ENCODE peak calls at places on chromosome 17, in ten cellular contexts. Q, D, K, H, Z, J, X, B, I and L are unnamed samples.

GRCh38 chr17:81427446-81428120 is 32.3 kb downstream of the BAHCC1 start:
- DNase-seq in Q (no peak), D (no peak), K (no peak), H (no peak), Z (no peak), J (no peak), X (no peak), B (no peak), I (peak; percentile 58), L (no peak)

GRCh38 chr17:49698005-49698404 is 9.8 kb downstream of the SLC35B1 start:
- DNase-seq in Q (no peak), D (no peak), K (no peak), H (no peak), Z (no peak), J (no peak), X (no peak), B (no peak), I (no peak), L (no peak)

GRCh38 chr17:54899721-54900456 is 763 bp upstream of the TOM1L1 start:
- DNase-seq in Q (no peak), D (no peak), K (no peak), H (no peak), Z (no peak), J (no peak), X (no peak), B (no peak), I (peak; percentile 58), L (no peak)

GRCh38 chr17:64420143-64420670 is 28.7 kb upstream of the MILR1 start:
- DNase-seq in Q (peak; percentile 75), D (peak; percentile 90), K (peak; percentile 15), H (peak; percentile 68), Z (no peak), J (peak; percentile 92), X (peak; percentile 87), B (peak; percentile 67), I (peak; percentile 74), L (peak; percentile 66)

GRCh38 chr17:28282596-28282995 is 36.4 kb upstream of the TMEM97 start:
- DNase-seq in Q (no peak), D (peak; percentile 95), K (peak; percentile 74), H (peak; percentile 91), Z (no peak), J (peak; percentile 92), X (no peak), B (peak; percentile 76), I (no peak), L (no peak)

GRCh38 chr17:42072323-42073187 is 22.2 kb upstream of the C17orf113 start:
- DNase-seq in Q (no peak), D (no peak), K (no peak), H (no peak), Z (no peak), J (no peak), X (peak; percentile 39), B (no peak), I (peak; percentile 79), L (no peak)

GRCh38 chr17:16328997-16329396 is 24.3 kb downstream of the CENPV start:
- DNase-seq in Q (no peak), D (peak; percentile 10), K (no peak), H (peak; percentile 11), Z (no peak), J (no peak), X (no peak), B (no peak), I (peak; percentile 8), L (no peak)

GRCh38 chr17:36608794-36609497 is 7.6 kb downstream of the MRM1 start:
- DNase-seq in Q (peak; percentile 78), D (peak; percentile 82), K (no peak), H (peak; percentile 70), Z (no peak), J (peak; percentile 87), X (peak; percentile 49), B (peak; percentile 29), I (peak; percentile 69), L (no peak)

GRCh38 chr17:8163978-8164814 is 1.4 kb upstream of the VAMP2 start:
- DNase-seq in Q (no peak), D (peak; percentile 83), K (no peak), H (no peak), Z (no peak), J (no peak), X (peak; percentile 62), B (no peak), I (no peak), L (peak; percentile 48)

GRCh38 chr17:44578947-44579346 is 21.7 kb downstream of the FZD2 start:
- DNase-seq in Q (no peak), D (no peak), K (no peak), H (no peak), Z (no peak), J (no peak), X (no peak), B (no peak), I (no peak), L (no peak)

GRCh38 chr17:55727920-55728319 is 5.3 kb upstream of the TMEM100 start:
- DNase-seq in Q (no peak), D (peak; percentile 57), K (no peak), H (peak; percentile 32), Z (no peak), J (peak; percentile 17), X (no peak), B (no peak), I (no peak), L (no peak)

DNA sequence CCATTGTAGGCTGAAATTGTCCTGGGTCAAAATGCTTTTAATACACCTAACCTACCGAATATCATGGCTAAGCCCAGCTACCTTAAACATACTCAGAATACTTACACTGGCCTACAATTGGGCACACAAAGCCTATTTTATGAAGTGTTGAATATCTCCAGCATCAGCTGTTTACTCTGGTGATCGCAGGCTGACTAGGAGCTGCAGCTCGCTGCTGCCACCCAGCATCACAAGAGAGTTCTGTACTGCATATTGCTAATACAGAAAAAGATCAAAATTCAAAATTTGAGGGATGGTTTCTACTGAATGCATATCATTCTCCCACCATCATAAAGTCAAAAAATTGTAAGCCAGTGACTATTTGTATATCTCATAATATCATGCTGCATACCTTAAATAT is 55.3 kb downstream of the ULK2 start:
- DNase-seq in Q (no peak), D (peak; percentile 10), K (no peak), H (no peak), Z (no peak), J (peak; percentile 56), X (peak; percentile 25), B (no peak), I (no peak), L (no peak)
- TF ChIP-seq CTCF in Q (peak; percentile 13), D (peak; percentile 20), K (peak; percentile 60), H (peak; percentile 40), Z (no peak), J (peak; percentile 69), X (peak; percentile 71), B (peak; percentile 46), I (peak; percentile 43), L (peak; percentile 10)

GRCh38 chr17:3667366-3668278 is 756 bp downstream of the TAX1BP3 start:
- DNase-seq in Q (peak; percentile 5), D (peak; percentile 83), K (peak; percentile 62), H (peak; percentile 84), Z (peak; percentile 94), J (peak; percentile 94), X (no peak), B (peak; percentile 83), I (peak; percentile 89), L (no peak)
- TF ChIP-seq CTCF in Q (no peak), D (no peak), K (peak; percentile 9), H (no peak), Z (no peak), J (no peak), X (no peak), B (no peak), I (no peak), L (no peak)

DNA sequence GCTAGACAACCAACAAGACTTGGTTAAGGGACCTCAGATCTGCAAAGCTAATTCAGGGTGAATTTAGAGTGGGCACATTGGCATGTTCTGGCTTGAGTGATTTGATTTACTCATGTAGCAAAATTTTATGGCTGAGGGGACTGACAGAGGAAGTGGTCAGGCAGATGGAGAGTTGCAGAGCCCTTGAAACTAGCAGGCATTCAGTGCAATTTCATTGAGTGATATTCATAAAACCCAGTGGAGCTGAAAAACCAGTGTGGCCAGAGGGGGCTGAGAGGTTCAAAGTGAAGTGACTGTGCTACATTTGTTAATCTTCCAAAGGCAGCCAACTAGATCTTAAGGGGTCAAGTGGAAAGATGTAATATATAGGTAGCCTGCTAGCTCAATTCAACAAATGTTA is 2.2 kb upstream of the TMEM94 start:
- DNase-seq in Q (no peak), D (no peak), K (no peak), H (peak; percentile 31), Z (no peak), J (no peak), X (peak; percentile 76), B (no peak), I (no peak), L (no peak)
- TF ChIP-seq CTCF in Q (no peak), D (no peak), K (no peak), H (no peak), Z (no peak), J (no peak), X (no peak), B (no peak), I (no peak), L (no peak)

DNA sequence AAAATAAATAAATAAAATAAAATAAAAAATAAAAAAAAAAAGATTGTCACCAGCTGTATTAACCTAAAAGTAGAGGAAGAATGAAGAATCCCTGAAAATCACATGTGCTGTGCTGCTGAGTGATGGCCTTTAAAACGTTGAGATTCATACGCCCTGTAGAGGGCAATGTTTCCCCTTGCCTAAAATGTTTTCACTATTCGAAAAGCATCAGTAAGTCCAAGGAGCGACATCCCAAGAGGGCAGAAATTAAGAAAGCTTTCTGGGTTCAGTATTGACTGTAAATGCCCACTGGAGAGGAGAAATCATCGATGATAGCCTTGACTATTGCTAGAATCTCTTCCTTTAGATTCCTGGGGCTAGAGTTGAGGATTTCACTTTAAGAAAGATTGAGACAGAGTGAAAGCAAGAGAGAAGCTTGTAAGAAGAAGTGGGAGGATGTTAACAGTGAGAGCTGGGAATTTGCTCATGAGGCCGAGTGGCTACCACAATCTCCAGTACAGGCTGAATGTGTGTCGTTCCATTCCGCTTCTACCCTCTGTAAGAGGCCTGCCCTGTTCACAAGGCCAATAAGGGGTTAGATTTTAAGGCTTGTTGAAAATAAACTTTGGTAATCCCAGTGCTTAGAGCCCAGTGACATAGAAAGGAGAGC is 170.8 kb upstream of the FAM20A start:
- DNase-seq in Q (peak; percentile 77), D (peak; percentile 85), K (peak; percentile 15), H (peak; percentile 39), Z (no peak), J (peak; percentile 91), X (peak; percentile 80), B (peak; percentile 50), I (peak; percentile 61), L (peak; percentile 51)
- TF ChIP-seq CTCF in Q (peak; percentile 73), D (peak; percentile 83), K (peak; percentile 75), H (peak; percentile 70), Z (peak; percentile 21), J (peak; percentile 83), X (peak; percentile 90), B (peak; percentile 83), I (peak; percentile 62), L (peak; percentile 59)

DNA sequence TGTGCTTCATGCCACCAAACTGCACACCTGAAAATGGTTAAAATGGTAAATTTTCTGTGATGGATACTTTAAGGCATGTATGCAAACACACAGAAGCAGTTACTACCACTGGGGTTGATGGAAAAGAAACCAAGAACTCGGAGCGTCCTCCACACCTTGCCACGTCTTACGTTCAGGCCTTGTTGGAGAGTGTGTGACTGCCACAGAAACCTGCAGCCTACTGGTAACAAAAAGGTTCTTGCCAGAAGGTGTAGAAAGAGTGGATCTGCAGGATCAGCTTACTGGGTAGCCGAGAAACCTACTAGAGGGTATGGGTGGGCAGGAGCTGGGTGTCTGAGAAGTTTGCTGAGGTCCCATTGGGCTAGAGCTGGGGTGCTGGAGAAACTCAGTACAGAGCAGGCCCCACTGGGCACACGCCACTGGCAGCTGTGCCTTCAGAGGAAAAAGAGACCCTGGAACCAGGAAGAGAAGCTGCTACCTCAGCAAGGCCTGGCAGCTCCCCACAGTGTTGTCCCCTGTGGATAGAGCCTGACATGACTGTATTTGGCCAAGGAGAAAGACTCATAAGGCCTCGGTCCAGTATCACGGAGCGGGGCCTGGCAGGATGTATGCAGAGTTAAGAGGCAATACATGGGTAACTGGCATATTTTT is 204.6 kb downstream of the SEC14L1 start:
- DNase-seq in Q (no peak), D (peak; percentile 39), K (no peak), H (no peak), Z (peak; percentile 70), J (no peak), X (no peak), B (no peak), I (no peak), L (no peak)
- TF ChIP-seq CTCF in Q (no peak), D (no peak), K (no peak), H (no peak), Z (no peak), J (no peak), X (no peak), B (no peak), I (no peak), L (no peak)